ENCODE peak calls at places on chromosomes 1 and 21, in five cellular contexts. H is H9, L is AG04450, M is psoas muscle, C is progenitor cell of endocrine pancreas. Z is an unnamed sample.

GRCh38 chr21:38533887-38534286 is 35.6 kb upstream of the ERG start:
- DNase-seq in M (no peak), C (no peak), L (no peak), H (no peak), Z (no peak)

GRCh38 chr1:12544357-12544756 is 73.7 kb downstream of the DHRS3 start:
- DNase-seq in L (no peak), C (no peak), H (no peak), M (no peak), Z (no peak)

GRCh38 chr1:4668738-4669700 is 14.6 kb downstream of the AJAP1 start:
- DNase-seq in H (no peak), C (no peak), L (no peak), M (no peak), Z (no peak)

GRCh38 chr1:87853576-87854351 is 525.1 kb downstream of the LMO4 start:
- DNase-seq in M (no peak), H (no peak), L (no peak), C (no peak), Z (no peak)

GRCh38 chr1:53682369-53682685 is 56.6 kb downstream of the GLIS1 start:
- DNase-seq in L (no peak), C (no peak), H (no peak), M (no peak), Z (no peak)

GRCh38 chr1:178483251-178483957 is 13.4 kb downstream of the CLEC20A start:
- DNase-seq in C (no peak), L (no peak), M (no peak), H (no peak), Z (no peak)

GRCh38 chr1:72280714-72281113 is 1.6 kb downstream of the NEGR1 start:
- DNase-seq in C (no peak), M (no peak), L (no peak), H (no peak), Z (no peak)

GRCh38 chr1:2392071-2392442 is 416 bp downstream of the RER1 start:
- DNase-seq in L (no peak), M (no peak), C (no peak), H (no peak), Z (no peak)

GRCh38 chr21:35366348-35367085 is 317.4 kb upstream of the RUNX1 start:
- DNase-seq in L (no peak), M (no peak), H (no peak), C (no peak), Z (no peak)

GRCh38 chr1:214977133-214977532 is 105.4 kb upstream of the KCNK2 start:
- DNase-seq in M (no peak), L (no peak), C (no peak), H (no peak), Z (no peak)

GRCh38 chr21:43861716-43862115 is 3.3 kb upstream of the AGPAT3 start:
- DNase-seq in M (no peak), C (no peak), L (no peak), H (no peak), Z (no peak)

GRCh38 chr1:63917571-63918394 is 144.0 kb downstream of the ROR1 start:
- DNase-seq in C (no peak), L (no peak), M (no peak), H (peak; percentile 78), Z (peak; percentile 28)

GRCh38 chr1:71521655-71522264 is 440.9 kb upstream of the ZRANB2 start:
- DNase-seq in M (peak; percentile 12), H (no peak), C (no peak), L (peak; percentile 11), Z (peak; percentile 47)

GRCh38 chr1:150221552-150221951 is 14.4 kb downstream of the ANP32E start:
- DNase-seq in M (no peak), C (no peak), L (no peak), H (no peak), Z (no peak)
- TF ChIP-seq CTCF in M (peak; percentile 36), C (peak; percentile 58), L (peak; percentile 63), H (peak; percentile 53), Z (peak; percentile 64)

GRCh38 chr21:37220981-37221664 is 46.0 kb downstream of the VPS26C start:
- DNase-seq in M (peak; percentile 95), C (peak; percentile 35), H (peak; percentile 89), L (peak; percentile 71), Z (peak; percentile 97)
- TF ChIP-seq CTCF in M (no peak), C (no peak), H (no peak), L (peak; percentile 29), Z (no peak)

GRCh38 chr1:27928216-27928954 is 6.4 kb upstream of the SMPDL3B start:
- DNase-seq in M (no peak), C (no peak), H (peak; percentile 39), L (no peak), Z (no peak)
- TF ChIP-seq CTCF in M (no peak), C (no peak), H (peak; percentile 41), L (no peak), Z (no peak)

DNA sequence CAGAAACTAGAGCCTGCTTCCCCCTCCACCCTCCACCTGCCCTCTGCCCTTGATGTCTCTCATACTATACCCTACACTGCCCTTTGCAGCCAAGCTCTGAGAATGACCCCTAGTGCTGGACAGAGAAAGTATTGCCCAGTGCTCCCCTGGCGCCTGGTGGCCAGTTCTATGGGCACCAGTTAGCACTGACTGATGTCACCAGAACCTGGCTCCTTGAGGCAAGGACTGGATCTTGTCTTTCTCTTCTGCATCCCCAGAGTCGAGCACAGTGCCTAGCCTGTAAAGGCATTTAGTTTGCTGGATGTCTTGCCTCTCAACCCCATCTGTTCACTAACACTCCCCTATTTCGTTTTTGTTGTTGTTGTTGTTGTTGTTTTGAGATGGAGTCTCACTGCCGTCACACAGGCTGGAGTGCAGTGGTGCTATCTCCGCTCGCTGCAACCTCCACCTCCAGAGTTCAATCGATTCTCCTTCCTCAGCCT is 5.9 kb downstream of the PHLDA3 start:
- DNase-seq in L (no peak), M (peak; percentile 51), C (no peak), H (peak; percentile 77), Z (no peak)
- TF ChIP-seq CTCF in L (peak; percentile 41), M (peak; percentile 47), C (peak; percentile 24), H (peak; percentile 51), Z (no peak)

DNA sequence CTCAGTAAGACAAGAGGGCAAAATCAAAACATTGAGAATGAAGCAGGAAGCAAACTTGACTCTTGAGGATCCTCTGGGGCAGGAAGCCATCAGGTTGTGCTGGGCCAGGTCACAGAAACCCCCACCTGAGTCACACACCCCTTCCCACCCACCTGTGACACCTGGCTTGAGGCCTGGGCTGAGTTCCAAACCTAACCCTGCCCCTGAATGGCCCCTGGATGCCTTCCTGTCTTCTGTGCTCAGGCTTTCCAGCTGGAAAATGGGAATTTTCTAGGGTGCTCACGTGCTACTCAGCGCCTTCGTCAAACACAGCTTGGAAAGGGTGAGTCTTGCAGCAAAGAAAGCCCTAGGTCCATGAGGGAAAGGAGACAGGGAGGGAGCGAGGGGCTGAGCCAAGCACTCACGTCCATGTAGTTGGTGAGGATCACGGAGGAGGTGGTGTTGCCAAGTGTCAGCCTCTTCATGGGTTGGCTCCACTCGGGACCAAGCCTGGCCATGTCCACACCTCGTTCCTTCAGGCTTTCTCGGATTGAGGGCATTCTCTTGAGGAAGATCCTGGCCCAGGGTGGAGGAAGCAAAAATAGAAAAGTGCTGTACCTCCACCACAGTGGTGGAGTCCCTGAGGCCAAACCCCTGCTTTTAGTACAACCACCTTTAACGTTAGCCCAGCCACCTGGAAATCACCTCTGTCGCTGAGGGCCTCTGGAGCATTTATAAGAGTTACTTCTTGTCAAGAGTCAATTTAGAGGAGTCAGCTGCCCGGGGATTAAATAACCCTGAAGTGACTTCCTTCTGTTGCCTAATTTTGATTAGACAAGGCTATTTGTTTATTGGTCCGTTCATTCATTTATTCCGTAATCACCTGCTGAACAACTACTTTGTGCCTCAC is 4.3 kb downstream of the REN start:
- DNase-seq in C (no peak), H (no peak), L (no peak), M (no peak), Z (no peak)
- TF ChIP-seq CTCF in C (no peak), H (no peak), L (no peak), M (no peak), Z (no peak)

DNA sequence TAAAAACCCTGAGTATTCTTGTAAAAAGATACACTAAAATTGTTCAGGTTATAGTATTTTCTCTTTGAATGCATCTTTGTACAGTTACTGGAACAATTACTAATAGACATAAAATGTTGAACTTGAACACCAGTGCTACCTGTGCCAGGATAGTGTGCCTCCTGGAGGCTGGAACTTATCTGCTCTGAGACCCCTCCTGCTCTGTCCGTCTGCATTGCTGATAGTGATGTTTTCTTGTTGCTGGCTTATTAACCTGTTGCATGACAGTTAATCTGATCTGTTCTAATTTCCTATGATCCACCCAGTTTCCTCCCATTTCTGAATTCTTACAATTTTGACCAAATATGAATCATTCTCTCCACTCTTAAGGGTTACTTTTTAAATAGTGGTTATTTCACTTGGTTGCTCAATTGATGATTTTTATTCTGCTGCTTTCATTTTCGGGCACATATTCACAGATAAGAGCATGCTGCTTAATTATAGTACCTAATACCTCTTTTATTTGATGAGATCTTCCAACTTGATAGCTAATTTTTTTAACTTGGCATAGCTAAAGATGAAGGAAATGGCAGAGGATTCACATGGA is 101.4 kb downstream of the CC2D1B start:
- DNase-seq in M (no peak), L (no peak), H (no peak), C (no peak), Z (no peak)
- TF ChIP-seq CTCF in M (peak; percentile 18), L (peak; percentile 10), H (no peak), C (no peak), Z (no peak)

DNA sequence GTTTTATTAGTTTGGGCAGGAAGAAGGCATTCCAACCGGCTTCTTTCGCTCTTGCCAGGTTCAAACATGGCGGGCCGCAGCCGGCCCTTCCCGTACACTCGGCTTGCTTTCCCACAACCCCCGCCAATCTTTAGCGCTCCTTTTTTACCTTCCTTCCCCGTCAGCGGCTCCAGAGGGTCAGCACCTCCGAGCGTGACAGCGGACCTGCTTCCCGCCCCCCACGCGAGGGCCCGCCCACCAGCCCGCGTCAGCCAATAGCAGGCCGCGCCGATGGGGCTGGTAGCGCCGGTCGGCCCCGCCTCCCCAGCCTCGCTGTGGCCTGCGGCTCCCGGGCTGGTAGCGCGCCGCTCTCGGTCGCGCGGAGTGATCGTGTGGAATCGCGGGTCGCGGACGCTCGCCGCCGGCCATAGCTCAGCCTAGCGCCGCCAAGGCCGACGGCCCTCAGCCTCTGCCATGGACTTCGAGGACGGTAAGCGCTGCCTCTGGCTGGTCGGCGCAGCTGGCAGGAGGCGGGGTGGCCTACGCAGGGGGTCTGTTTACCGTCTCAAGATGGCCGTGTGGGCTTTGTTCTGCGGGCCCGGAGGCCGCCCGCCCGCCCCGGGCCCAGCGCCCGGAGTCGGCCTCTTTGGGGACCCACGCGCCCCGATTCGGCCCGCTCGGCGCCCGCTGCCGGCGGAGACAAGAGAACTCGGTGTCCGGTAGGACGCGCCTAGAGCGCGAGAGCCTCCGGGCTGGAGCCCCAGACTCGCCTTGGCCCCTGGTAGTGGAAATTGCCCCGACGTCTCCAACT is at the start of gene ZNF326:
- DNase-seq in H (peak; percentile 98), C (peak; percentile 99), L (peak; percentile 93), M (peak; percentile 97), Z (peak; percentile 99)
- TF ChIP-seq CTCF in H (no peak), C (no peak), L (no peak), M (no peak), Z (no peak)

GRCh38 chr1:34874581-34874980 is 15.0 kb upstream of the SMIM12 start:
- DNase-seq in H (no peak), C (no peak), M (no peak), L (no peak), Z (no peak)
- TF ChIP-seq CTCF in H (no peak), C (no peak), M (no peak), L (no peak), Z (no peak)